ENCODE peak calls at places on chromosomes 2 and 18, in nine cellular contexts. U is cardiac muscle cell, Y is heart left ventricle, F is stomach, I is neural progenitor cell, J is NT2/D1, P is tibial artery, B is Karpas-422, S is IMR-90. E is an unnamed sample.

GRCh38 chr18:7177131-7177744 is 53.7 kb upstream of the LRRC30 start:
- DNase-seq in U (peak; percentile 92), Y (peak; percentile 31), F (no peak), I (peak; percentile 78), J (peak; percentile 49), P (peak; percentile 61), B (peak; percentile 82), S (peak; percentile 85), E (no peak)

GRCh38 chr18:27843783-27844415 is 333.0 kb downstream of the CDH2 start:
- DNase-seq in U (peak; percentile 66), Y (no peak), F (no peak), I (no peak), J (no peak), P (no peak), B (no peak), S (peak; percentile 36), E (no peak)

GRCh38 chr2:8527676-8528075 is 154.2 kb upstream of the ID2 start:
- DNase-seq in U (no peak), Y (no peak), F (no peak), I (no peak), J (no peak), P (no peak), B (no peak), S (no peak), E (no peak)

GRCh38 chr2:236602678-236603077 is 33.1 kb downstream of the ACKR3 start:
- DNase-seq in U (no peak), Y (no peak), F (no peak), I (no peak), J (no peak), P (no peak), B (no peak), S (no peak), E (no peak)

GRCh38 chr2:45014016-45014702 is 4.9 kb upstream of the SIX2 start:
- DNase-seq in U (peak; percentile 84), Y (peak; percentile 49), F (peak; percentile 43), I (peak; percentile 89), J (peak; percentile 48), P (peak; percentile 69), B (no peak), S (no peak), E (no peak)

GRCh38 chr2:233929352-233929843 is 12.2 kb downstream of the TRPM8 start:
- DNase-seq in U (peak; percentile 12), Y (no peak), F (no peak), I (no peak), J (peak; percentile 8), P (no peak), B (peak; percentile 27), S (no peak), E (no peak)

GRCh38 chr2:215831296-215831913 is 181.9 kb downstream of the MREG start:
- DNase-seq in U (peak; percentile 95), Y (no peak), F (no peak), I (no peak), J (no peak), P (no peak), B (no peak), S (peak; percentile 78), E (no peak)

GRCh38 chr2:231397928-231398294 is 2.4 kb downstream of the B3GNT7 start:
- DNase-seq in U (no peak), Y (no peak), F (no peak), I (no peak), J (no peak), P (no peak), B (no peak), S (no peak), E (no peak)

GRCh38 chr2:136151021-136151971 is 33.3 kb upstream of the CXCR4 start:
- DNase-seq in U (no peak), Y (no peak), F (no peak), I (no peak), J (no peak), P (no peak), B (no peak), S (no peak), E (peak; percentile 31)

GRCh38 chr2:89833780-89834117 is 1142.3 kb downstream of the RPIA start:
- DNase-seq in U (no peak), Y (no peak), F (no peak), I (no peak), J (no peak), P (no peak), B (peak; percentile 51), S (peak; percentile 65), E (no peak)

GRCh38 chr2:120352701-120353590 is 7.0 kb downstream of the INHBB start:
- DNase-seq in U (no peak), Y (no peak), F (no peak), I (no peak), J (no peak), P (no peak), B (no peak), S (no peak), E (no peak)
- H3K27me3 ChIP-seq in U (peaks cover 89% of the 10 kb centered on the region), Y (peaks cover 23% of the 10 kb centered on the region), F (peaks cover 52% of the 10 kb centered on the region), I (peaks cover 56% of the 10 kb centered on the region), J (peaks cover 58% of the 10 kb centered on the region), P (no peaks in the 10 kb centered on the region), B (no peaks in the 10 kb centered on the region), S (peaks cover 83% of the 10 kb centered on the region), E (peaks cover 3% of the 10 kb centered on the region)

DNA sequence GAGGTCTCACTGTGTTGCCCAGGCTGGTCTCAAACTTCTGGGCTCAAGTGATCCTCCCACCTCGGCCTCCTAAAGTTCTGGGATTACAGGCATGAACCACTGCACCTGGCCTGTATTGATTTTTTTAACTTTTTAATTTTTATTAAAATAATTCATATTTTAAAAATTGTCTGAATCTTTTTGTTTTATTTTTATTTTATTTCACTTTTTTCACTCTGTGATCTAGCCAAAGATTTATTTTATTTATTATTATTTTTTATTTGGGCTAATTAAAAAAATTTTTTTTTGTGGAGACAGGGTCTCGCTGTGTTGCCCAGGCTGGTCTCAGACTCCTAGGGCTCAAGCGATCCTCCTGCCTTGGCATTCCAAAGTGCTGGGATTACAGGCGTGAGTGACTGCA is 14.1 kb downstream of the UGGT1 start:
- DNase-seq in U (no peak), Y (no peak), F (no peak), I (no peak), J (no peak), P (no peak), B (no peak), S (no peak), E (no peak)
- H3K36me3 ChIP-seq in U (peaks cover 7% of the 10 kb centered on the region), Y (peaks cover 84% of the 10 kb centered on the region), F (peaks cover 16% of the 10 kb centered on the region), I (peaks cover 4% of the 10 kb centered on the region), J (peaks cover 61% of the 10 kb centered on the region), P (peaks cover 43% of the 10 kb centered on the region), B (peaks cover 41% of the 10 kb centered on the region), S (peaks cover 10% of the 10 kb centered on the region), E (peaks cover 60% of the 10 kb centered on the region)

GRCh38 chr2:127096280-127096679 is 10.7 kb downstream of the BIN1 start:
- DNase-seq in U (no peak), Y (no peak), F (no peak), I (no peak), J (no peak), P (no peak), B (no peak), S (no peak), E (no peak)
- H3K4me1 ChIP-seq in U (peaks cover 16% of the 10 kb centered on the region), Y (peaks cover 6% of the 10 kb centered on the region), F (peaks cover 87% of the 10 kb centered on the region), I (peaks cover 27% of the 10 kb centered on the region), J (peaks cover 55% of the 10 kb centered on the region), P (no peaks in the 10 kb centered on the region), B (no peaks in the 10 kb centered on the region), S (peaks cover 26% of the 10 kb centered on the region), E (no peaks in the 10 kb centered on the region)

GRCh38 chr2:9755638-9756037 is 87.6 kb upstream of the TAF1B start:
- DNase-seq in U (no peak), Y (no peak), F (no peak), I (no peak), J (no peak), P (peak; percentile 5), B (no peak), S (no peak), E (no peak)
- H3K27me3 ChIP-seq in U (no peaks in the 10 kb centered on the region), Y (no peaks in the 10 kb centered on the region), F (peaks cover 27% of the 10 kb centered on the region), I (peaks cover 25% of the 10 kb centered on the region), J (no peaks in the 10 kb centered on the region), P (no peaks in the 10 kb centered on the region), B (no peaks in the 10 kb centered on the region), S (peaks cover 14% of the 10 kb centered on the region), E (peaks cover 4% of the 10 kb centered on the region)

GRCh38 chr2:128169094-128169493 is 78.1 kb downstream of the UGGT1 start:
- DNase-seq in U (no peak), Y (no peak), F (no peak), I (no peak), J (no peak), P (no peak), B (no peak), S (no peak), E (no peak)

GRCh38 chr2:128170776-128171175 is 79.8 kb downstream of the UGGT1 start:
- DNase-seq in U (no peak), Y (no peak), F (no peak), I (no peak), J (no peak), P (no peak), B (no peak), S (no peak), E (no peak)

GRCh38 chr2:128169497-128169896 is 78.5 kb downstream of the UGGT1 start:
- DNase-seq in U (peak; percentile 90), Y (no peak), F (no peak), I (no peak), J (no peak), P (no peak), B (no peak), S (peak; percentile 92), E (no peak)

GRCh38 chr2:128169933-128170709 is 79.1 kb downstream of the UGGT1 start:
- DNase-seq in U (no peak), Y (no peak), F (no peak), I (no peak), J (no peak), P (no peak), B (no peak), S (no peak), E (no peak)

GRCh38 chr2:128166954-128167353 is 76.0 kb downstream of the UGGT1 start:
- DNase-seq in U (no peak), Y (no peak), F (no peak), I (no peak), J (no peak), P (no peak), B (no peak), S (no peak), E (no peak)
- H3K36me3 ChIP-seq in U (peaks cover 30% of the 10 kb centered on the region), Y (peaks cover 98% of the 10 kb centered on the region), F (peaks cover 34% of the 10 kb centered on the region), I (no peaks in the 10 kb centered on the region), J (peaks cover 69% of the 10 kb centered on the region), P (peaks cover 77% of the 10 kb centered on the region), B (peaks cover 46% of the 10 kb centered on the region), S (peaks cover 30% of the 10 kb centered on the region), E (peaks cover 85% of the 10 kb centered on the region)

GRCh38 chr2:59993721-59994120 is 559.7 kb downstream of the BCL11A start:
- DNase-seq in U (no peak), Y (no peak), F (no peak), I (no peak), J (no peak), P (no peak), B (no peak), S (no peak), E (no peak)

GRCh38 chr2:59985923-59986322 is 567.5 kb downstream of the BCL11A start:
- DNase-seq in U (no peak), Y (no peak), F (no peak), I (no peak), J (no peak), P (no peak), B (no peak), S (no peak), E (no peak)

GRCh38 chr2:59988337-59988736 is 565.1 kb downstream of the BCL11A start:
- DNase-seq in U (no peak), Y (no peak), F (no peak), I (no peak), J (no peak), P (no peak), B (no peak), S (no peak), E (no peak)
- H3K4me1 ChIP-seq in U (no peaks in the 10 kb centered on the region), Y (no peaks in the 10 kb centered on the region), F (no peaks in the 10 kb centered on the region), I (peaks cover 8% of the 10 kb centered on the region), J (no peaks in the 10 kb centered on the region), P (no peaks in the 10 kb centered on the region), B (no peaks in the 10 kb centered on the region), S (no peaks in the 10 kb centered on the region), E (no peaks in the 10 kb centered on the region)